ENCODE peak calls at places on chromosome 3, in ten cellular contexts. K, M, F, O, G, X, Y, I, T and S are unnamed samples.

GRCh38 chr3:40669176-40669575 is 144.4 kb downstream of the ZNF621 start:
- DNase-seq in K (no peak), M (no peak), F (no peak), O (no peak), G (no peak), X (no peak), Y (no peak), I (no peak), T (no peak), S (peak; percentile 14)

GRCh38 chr3:111764645-111765091 is 94.4 kb upstream of the PHLDB2 start:
- DNase-seq in K (no peak), M (no peak), F (no peak), O (no peak), G (no peak), X (no peak), Y (no peak), I (no peak), T (no peak), S (no peak)

GRCh38 chr3:56933803-56934202 is 126.7 kb upstream of the SPATA12 start:
- DNase-seq in K (no peak), M (no peak), F (no peak), O (no peak), G (no peak), X (peak; percentile 31), Y (no peak), I (no peak), T (no peak), S (no peak)

GRCh38 chr3:128286691-128287090 is 133.4 kb downstream of the EEFSEC start:
- DNase-seq in K (no peak), M (no peak), F (no peak), O (no peak), G (no peak), X (no peak), Y (no peak), I (no peak), T (no peak), S (no peak)

GRCh38 chr3:50587373-50587772 is 18.1 kb downstream of the HEMK1 start:
- DNase-seq in K (no peak), M (peak; percentile 18), F (no peak), O (no peak), G (no peak), X (peak; percentile 3), Y (no peak), I (no peak), T (no peak), S (peak; percentile 91)

GRCh38 chr3:55159016-55159415 is 231.2 kb upstream of the LRTM1 start:
- DNase-seq in K (no peak), M (no peak), F (no peak), O (no peak), G (no peak), X (no peak), Y (no peak), I (no peak), T (no peak), S (no peak)

GRCh38 chr3:127428344-127429001 is 140.6 kb upstream of the PRR20G start:
- DNase-seq in K (no peak), M (no peak), F (no peak), O (no peak), G (no peak), X (no peak), Y (no peak), I (no peak), T (no peak), S (no peak)

GRCh38 chr3:33717616-33717865 is 513 bp downstream of the CLASP2 start:
- DNase-seq in K (peak; percentile 65), M (peak; percentile 73), F (no peak), O (peak; percentile 72), G (peak; percentile 69), X (peak; percentile 74), Y (peak; percentile 79), I (peak; percentile 32), T (no peak), S (peak; percentile 85)

GRCh38 chr3:55185380-55185779 is 257.5 kb upstream of the LRTM1 start:
- DNase-seq in K (no peak), M (no peak), F (no peak), O (no peak), G (no peak), X (no peak), Y (no peak), I (no peak), T (no peak), S (no peak)

GRCh38 chr3:127088511-127089430 is 104.2 kb upstream of the PRR23E start:
- DNase-seq in K (no peak), M (no peak), F (no peak), O (no peak), G (peak; percentile 12), X (no peak), Y (no peak), I (no peak), T (no peak), S (no peak)

GRCh38 chr3:10376353-10376752 is 55.4 kb upstream of the SEC13 start:
- DNase-seq in K (no peak), M (no peak), F (peak; percentile 91), O (no peak), G (no peak), X (no peak), Y (no peak), I (no peak), T (peak; percentile 33), S (no peak)

GRCh38 chr3:16378920-16379319 is 113.9 kb downstream of the OXNAD1 start:
- DNase-seq in K (no peak), M (no peak), F (no peak), O (peak; percentile 51), G (no peak), X (peak; percentile 68), Y (no peak), I (no peak), T (no peak), S (peak; percentile 72)

GRCh38 chr3:160180581-160181216 is 44.5 kb upstream of the C3orf80 start:
- DNase-seq in K (no peak), M (peak; percentile 77), F (no peak), O (peak; percentile 47), G (no peak), X (no peak), Y (no peak), I (no peak), T (no peak), S (peak; percentile 94)

GRCh38 chr3:27521179-27521871 is 37.1 kb upstream of the SLC4A7 start:
- DNase-seq in K (no peak), M (peak; percentile 75), F (no peak), O (peak; percentile 65), G (no peak), X (no peak), Y (no peak), I (peak; percentile 61), T (no peak), S (peak; percentile 76)

GRCh38 chr3:139297588-139298311 is 46.1 kb upstream of the MRPS22 start:
- DNase-seq in K (no peak), M (no peak), F (no peak), O (no peak), G (no peak), X (no peak), Y (no peak), I (no peak), T (no peak), S (no peak)

GRCh38 chr3:155485897-155486296 is 192.4 kb upstream of the STRIT1 start:
- DNase-seq in K (no peak), M (no peak), F (no peak), O (no peak), G (no peak), X (no peak), Y (no peak), I (no peak), T (no peak), S (no peak)

GRCh38 chr3:145243875-145244274 is 917.1 kb downstream of the PLOD2 start:
- DNase-seq in K (no peak), M (no peak), F (no peak), O (peak; percentile 11), G (no peak), X (no peak), Y (no peak), I (no peak), T (no peak), S (no peak)

GRCh38 chr3:140629351-140630137 is 48.3 kb upstream of the TRIM42 start:
- DNase-seq in K (no peak), M (peak; percentile 56), F (no peak), O (peak; percentile 8), G (no peak), X (no peak), Y (no peak), I (no peak), T (no peak), S (peak; percentile 50)

GRCh38 chr3:183106635-183107034 is 7.3 kb upstream of the MCCC1 start:
- DNase-seq in K (no peak), M (no peak), F (no peak), O (no peak), G (no peak), X (no peak), Y (no peak), I (no peak), T (no peak), S (no peak)

GRCh38 chr3:25294406-25294805 is 133.7 kb upstream of the RARB start:
- DNase-seq in K (no peak), M (no peak), F (no peak), O (no peak), G (no peak), X (no peak), Y (no peak), I (no peak), T (no peak), S (no peak)

GRCh38 chr3:172517859-172518466 is 5.3 kb downstream of the TNFSF10 start:
- DNase-seq in K (no peak), M (no peak), F (no peak), O (no peak), G (no peak), X (peak; percentile 88), Y (no peak), I (no peak), T (no peak), S (no peak)